ENCODE peak calls at places on chromosomes 13 and 19, in six cellular contexts. Z is SW 1271; M is CD8-positive, alpha-beta T cell; R is brain microvascular endothelial cell; O is GM19239; A is fibroblast of mammary gland. G is an unnamed sample.

GRCh38 chr19:51904331-51905165 is at the start of gene ZNF649:
- DNase-seq in A (peak), O (peak), M (peak), Z (no peak), R (peak), G (peak)

GRCh38 chr13:32824061-32824460 is 192.2 kb upstream of the KL start:
- DNase-seq in A (no peak), M (no peak), Z (no peak), R (no peak), O (no peak), G (no peak)

GRCh38 chr19:16791942-16792341 is 37.3 kb upstream of the SIN3B start:
- DNase-seq in Z (no peak), O (no peak), M (no peak), R (no peak), A (no peak), G (no peak)

GRCh38 chr19:30011051-30011578 is 69.1 kb downstream of the URI1 start:
- DNase-seq in Z (no peak), A (no peak), R (no peak), O (no peak), M (no peak), G (no peak)

GRCh38 chr13:43880930-43881329 is 1.2 kb downstream of the LACC1 start:
- DNase-seq in R (no peak), M (no peak), A (no peak), Z (no peak), O (no peak), G (no peak)

GRCh38 chr19:44814132-44814470 is 5.2 kb downstream of the BCAM start:
- DNase-seq in A (no peak), Z (no peak), M (no peak), R (no peak), O (no peak), G (no peak)

GRCh38 chr19:28103916-28104315 is 1109.0 kb downstream of the UQCRFS1 start:
- DNase-seq in R (no peak), Z (no peak), A (no peak), M (no peak), O (no peak), G (no peak)

GRCh38 chr13:74450525-74450845 is 316.3 kb upstream of the KLF12 start:
- DNase-seq in M (no peak), Z (no peak), A (no peak), R (no peak), O (no peak), G (no peak)

GRCh38 chr13:22740264-22740663 is 440.5 kb upstream of the SGCG start:
- DNase-seq in R (no peak), M (no peak), O (no peak), Z (no peak), A (peak), G (no peak)

GRCh38 chr19:55345101-55345817 is 5.6 kb downstream of the KMT5C start:
- DNase-seq in Z (no peak), O (no peak), M (no peak), A (no peak), R (no peak), G (no peak)

GRCh38 chr13:67827992-67828391 is 597.9 kb upstream of the PCDH9 start:
- DNase-seq in M (no peak), R (no peak), Z (no peak), O (no peak), A (no peak), G (no peak)

GRCh38 chr13:21061077-21061945 is at the start of gene LATS2:
- DNase-seq in M (peak), O (peak), R (peak), Z (peak), A (peak), G (peak)

GRCh38 chr13:114132419-114133121 is at the start of gene RASA3:
- DNase-seq in M (no peak), O (peak), R (peak), A (peak), Z (no peak), G (peak)

GRCh38 chr19:17867087-17867486 is 4.7 kb upstream of the SLC5A5 start:
- DNase-seq in M (no peak), Z (no peak), O (no peak), A (no peak), R (no peak), G (no peak)

GRCh38 chr13:47959468-47960088 is 41.5 kb downstream of the SUCLA2 start:
- DNase-seq in Z (no peak), M (no peak), O (no peak), R (no peak), A (no peak), G (no peak)

GRCh38 chr19:1089891-1090290 is 5.3 kb downstream of the POLR2E start:
- DNase-seq in O (no peak), A (no peak), Z (no peak), R (no peak), M (no peak), G (no peak)

GRCh38 chr13:91576590-91576989 is 178.2 kb downstream of the GPC5 start:
- DNase-seq in M (no peak), A (no peak), O (no peak), R (no peak), Z (no peak), G (no peak)

GRCh38 chr19:4061178-4061682 is 5.5 kb downstream of the ZBTB7A start:
- DNase-seq in O (no peak), R (no peak), A (peak), Z (no peak), M (no peak), G (no peak)

GRCh38 chr19:632228-633067 is 889 bp downstream of the POLRMT start:
- DNase-seq in Z (no peak), O (peak), M (no peak), A (peak), R (peak), G (no peak)

GRCh38 chr13:67075239-67075638 is 154.9 kb downstream of the PCDH9 start:
- DNase-seq in O (no peak), M (no peak), Z (no peak), R (no peak), A (peak), G (no peak)

GRCh38 chr19:41265376-41266153 is 1.4 kb downstream of the HNRNPUL1 start:
- DNase-seq in A (peak), M (no peak), O (no peak), R (peak), Z (no peak), G (no peak)

GRCh38 chr19:49790866-49791265 is 22.2 kb downstream of the FUZ start:
- DNase-seq in M (no peak), Z (no peak), O (no peak), A (peak), R (no peak), G (no peak)

GRCh38 chr19:33751386-33751770 is 45.3 kb upstream of the KCTD15 start:
- DNase-seq in Z (no peak), R (no peak), O (no peak), A (no peak), M (no peak), G (no peak)

GRCh38 chr19:32421589-32422361 is 16.2 kb downstream of the DPY19L3 start:
- DNase-seq in O (no peak), R (peak), M (no peak), Z (no peak), A (no peak), G (no peak)

GRCh38 chr13:36341718-36342117 is 4.5 kb downstream of the SPART start:
- DNase-seq in R (no peak), A (peak), O (no peak), Z (no peak), M (no peak), G (no peak)

GRCh38 chr13:28306325-28306724 is 168.0 kb downstream of the PAN3 start:
- DNase-seq in Z (no peak), R (no peak), O (no peak), A (no peak), M (no peak), G (no peak)

GRCh38 chr13:24217601-24218281 is 57.2 kb downstream of the SPATA13 start:
- DNase-seq in Z (no peak), R (no peak), A (no peak), M (no peak), O (no peak), G (no peak)

GRCh38 chr19:48975947-48976847 is 11.1 kb downstream of the FTL start:
- DNase-seq in A (peak), O (no peak), R (no peak), M (no peak), Z (no peak), G (peak)

GRCh38 chr19:38670921-38671398 is 23.5 kb downstream of the ACTN4 start:
- DNase-seq in R (no peak), A (no peak), M (no peak), O (no peak), Z (no peak), G (peak)

GRCh38 chr19:14106840-14107239 is 10.7 kb downstream of the PRKACA start:
- DNase-seq in Z (no peak), R (no peak), M (no peak), A (no peak), O (no peak), G (no peak)

GRCh38 chr19:20078696-20079095 is 896 bp downstream of the ZNF90 start:
- DNase-seq in O (no peak), Z (no peak), R (peak), M (no peak), A (peak), G (peak)

GRCh38 chr13:46126552-46127171 is 21.8 kb upstream of the CPB2 start:
- DNase-seq in O (peak), R (peak), M (peak), Z (no peak), A (peak), G (peak)

GRCh38 chr13:113062691-113063090 is 42.9 kb upstream of the F7 start:
- DNase-seq in A (no peak), M (no peak), O (no peak), Z (no peak), R (no peak), G (no peak)

G was measured in NCI-H2227 treated with DMSO at 0.1 percent for 48 hours.